ENCODE peak calls at places on chromosomes 3 and 15, in nine cellular contexts. One of them, this sample, is unnamed.

GRCh38 chr15:87123676-87124382 is 1044.2 kb downstream of the AGBL1 start:
- DNase-seq in HepG2: no peak
- DNase-seq in endothelial cell of umbilical vein: no peak
- DNase-seq in A549: no peak
- DNase-seq in HCT116: no peak
- DNase-seq in NB4: no peak
- DNase-seq in H1: no peak
- DNase-seq in K562: no peak
- DNase-seq in GM12878: no peak
- DNase-seq in this sample: no peak

GRCh38 chr3:183210341-183210740 is 42.7 kb upstream of the B3GNT5 start:
- DNase-seq in HepG2: no peak
- DNase-seq in endothelial cell of umbilical vein: no peak
- DNase-seq in A549: no peak
- DNase-seq in HCT116: no peak
- DNase-seq in NB4: peak
- DNase-seq in H1: no peak
- DNase-seq in K562: no peak
- DNase-seq in GM12878: no peak
- DNase-seq in this sample: no peak

GRCh38 chr3:170301404-170301803 is 56.1 kb upstream of the SKIL start:
- DNase-seq in HepG2: no peak
- DNase-seq in endothelial cell of umbilical vein: peak
- DNase-seq in A549: no peak
- DNase-seq in HCT116: no peak
- DNase-seq in NB4: peak
- DNase-seq in H1: no peak
- DNase-seq in K562: no peak
- DNase-seq in GM12878: no peak
- DNase-seq in this sample: no peak

GRCh38 chr3:126748701-126749546 is 44.9 kb downstream of the CHCHD6 start:
- DNase-seq in HepG2: no peak
- DNase-seq in endothelial cell of umbilical vein: no peak
- DNase-seq in A549: no peak
- DNase-seq in HCT116: no peak
- DNase-seq in NB4: no peak
- DNase-seq in H1: no peak
- DNase-seq in K562: no peak
- DNase-seq in GM12878: no peak
- DNase-seq in this sample: no peak

GRCh38 chr15:80967451-80967850 is 22.2 kb downstream of the MESD start:
- DNase-seq in HepG2: peak
- DNase-seq in endothelial cell of umbilical vein: no peak
- DNase-seq in A549: no peak
- DNase-seq in HCT116: no peak
- DNase-seq in NB4: no peak
- DNase-seq in H1: peak
- DNase-seq in K562: no peak
- DNase-seq in GM12878: no peak
- DNase-seq in this sample: peak

GRCh38 chr3:61078016-61078415 is 173.2 kb downstream of the FHIT start:
- DNase-seq in HepG2: no peak
- DNase-seq in endothelial cell of umbilical vein: no peak
- DNase-seq in A549: no peak
- DNase-seq in HCT116: no peak
- DNase-seq in NB4: no peak
- DNase-seq in H1: no peak
- DNase-seq in K562: no peak
- DNase-seq in GM12878: no peak
- DNase-seq in this sample: no peak

GRCh38 chr15:94451461-94451860 is 220.1 kb downstream of the MCTP2 start:
- DNase-seq in HepG2: no peak
- DNase-seq in endothelial cell of umbilical vein: no peak
- DNase-seq in A549: no peak
- DNase-seq in HCT116: no peak
- DNase-seq in NB4: no peak
- DNase-seq in H1: no peak
- DNase-seq in K562: no peak
- DNase-seq in GM12878: no peak
- DNase-seq in this sample: no peak

GRCh38 chr3:172038823-172039222 is 555 bp upstream of the FNDC3B start:
- DNase-seq in HepG2: no peak
- DNase-seq in endothelial cell of umbilical vein: no peak
- DNase-seq in A549: no peak
- DNase-seq in HCT116: no peak
- DNase-seq in NB4: peak
- DNase-seq in H1: no peak
- DNase-seq in K562: no peak
- DNase-seq in GM12878: no peak
- DNase-seq in this sample: no peak

GRCh38 chr15:70113304-70113700 is 15.6 kb upstream of the TLE3 start:
- DNase-seq in HepG2: no peak
- DNase-seq in endothelial cell of umbilical vein: peak
- DNase-seq in A549: no peak
- DNase-seq in HCT116: no peak
- DNase-seq in NB4: no peak
- DNase-seq in H1: no peak
- DNase-seq in K562: no peak
- DNase-seq in GM12878: no peak
- DNase-seq in this sample: no peak

GRCh38 chr15:31792611-31793199 is 237.6 kb upstream of the CHRNA7 start:
- DNase-seq in HepG2: no peak
- DNase-seq in endothelial cell of umbilical vein: no peak
- DNase-seq in A549: no peak
- DNase-seq in HCT116: no peak
- DNase-seq in NB4: no peak
- DNase-seq in H1: no peak
- DNase-seq in K562: no peak
- DNase-seq in GM12878: no peak
- DNase-seq in this sample: no peak

GRCh38 chr3:105511031-105511430 is 144.3 kb downstream of the ALCAM start:
- DNase-seq in HepG2: no peak
- DNase-seq in endothelial cell of umbilical vein: no peak
- DNase-seq in A549: no peak
- DNase-seq in HCT116: no peak
- DNase-seq in NB4: no peak
- DNase-seq in H1: no peak
- DNase-seq in K562: no peak
- DNase-seq in GM12878: no peak
- DNase-seq in this sample: no peak

GRCh38 chr3:189995129-189995528 is 125.6 kb downstream of the P3H2 start:
- DNase-seq in HepG2: no peak
- DNase-seq in endothelial cell of umbilical vein: no peak
- DNase-seq in A549: no peak
- DNase-seq in HCT116: no peak
- DNase-seq in NB4: no peak
- DNase-seq in H1: no peak
- DNase-seq in K562: no peak
- DNase-seq in GM12878: no peak
- DNase-seq in this sample: peak

GRCh38 chr3:60594025-60594424 is 657.2 kb downstream of the FHIT start:
- DNase-seq in HepG2: no peak
- DNase-seq in endothelial cell of umbilical vein: no peak
- DNase-seq in A549: no peak
- DNase-seq in HCT116: no peak
- DNase-seq in NB4: no peak
- DNase-seq in H1: no peak
- DNase-seq in K562: no peak
- DNase-seq in GM12878: no peak
- DNase-seq in this sample: no peak

GRCh38 chr3:123984957-123985356 is 7.0 kb downstream of the ROPN1 start:
- DNase-seq in HepG2: no peak
- DNase-seq in endothelial cell of umbilical vein: no peak
- DNase-seq in A549: no peak
- DNase-seq in HCT116: no peak
- DNase-seq in NB4: no peak
- DNase-seq in H1: no peak
- DNase-seq in K562: no peak
- DNase-seq in GM12878: no peak
- DNase-seq in this sample: no peak

GRCh38 chr3:31550452-31551251 is 17.9 kb downstream of the STT3B start:
- DNase-seq in HepG2: peak
- DNase-seq in endothelial cell of umbilical vein: peak
- DNase-seq in A549: peak
- DNase-seq in HCT116: no peak
- DNase-seq in NB4: peak
- DNase-seq in H1: no peak
- DNase-seq in K562: no peak
- DNase-seq in GM12878: no peak
- DNase-seq in this sample: no peak

GRCh38 chr15:64006642-64007041 is 39.6 kb downstream of the DAPK2 start:
- DNase-seq in HepG2: no peak
- DNase-seq in endothelial cell of umbilical vein: no peak
- DNase-seq in A549: no peak
- DNase-seq in HCT116: no peak
- DNase-seq in NB4: no peak
- DNase-seq in H1: no peak
- DNase-seq in K562: no peak
- DNase-seq in GM12878: no peak
- DNase-seq in this sample: no peak

GRCh38 chr15:64009241-64009640 is 37.0 kb downstream of the DAPK2 start:
- DNase-seq in HepG2: no peak
- DNase-seq in endothelial cell of umbilical vein: no peak
- DNase-seq in A549: no peak
- DNase-seq in HCT116: no peak
- DNase-seq in NB4: no peak
- DNase-seq in H1: no peak
- DNase-seq in K562: no peak
- DNase-seq in GM12878: no peak
- DNase-seq in this sample: no peak

GRCh38 chr15:64008177-64008576 is 38.1 kb downstream of the DAPK2 start:
- DNase-seq in HepG2: no peak
- DNase-seq in endothelial cell of umbilical vein: no peak
- DNase-seq in A549: no peak
- DNase-seq in HCT116: no peak
- DNase-seq in NB4: no peak
- DNase-seq in H1: no peak
- DNase-seq in K562: no peak
- DNase-seq in GM12878: no peak
- DNase-seq in this sample: no peak

GRCh38 chr15:64010719-64011118 is 35.6 kb downstream of the DAPK2 start:
- DNase-seq in HepG2: no peak
- DNase-seq in endothelial cell of umbilical vein: peak
- DNase-seq in A549: no peak
- DNase-seq in HCT116: peak
- DNase-seq in NB4: peak
- DNase-seq in H1: no peak
- DNase-seq in K562: no peak
- DNase-seq in GM12878: peak
- DNase-seq in this sample: no peak

GRCh38 chr15:64009798-64010241 is 36.5 kb downstream of the DAPK2 start:
- DNase-seq in HepG2: no peak
- DNase-seq in endothelial cell of umbilical vein: no peak
- DNase-seq in A549: no peak
- DNase-seq in HCT116: no peak
- DNase-seq in NB4: no peak
- DNase-seq in H1: no peak
- DNase-seq in K562: no peak
- DNase-seq in GM12878: peak
- DNase-seq in this sample: no peak
- TF ChIP-seq MAX in HepG2: no peak
- TF ChIP-seq MAX in endothelial cell of umbilical vein: no peak
- TF ChIP-seq MAX in A549: no peak
- TF ChIP-seq MAX in HCT116: no peak
- TF ChIP-seq MAX in NB4: no peak
- TF ChIP-seq MAX in H1: no peak
- TF ChIP-seq MAX in K562: no peak
- TF ChIP-seq MAX in GM12878: no peak
- TF ChIP-seq MAX in this sample: no peak

DNA sequence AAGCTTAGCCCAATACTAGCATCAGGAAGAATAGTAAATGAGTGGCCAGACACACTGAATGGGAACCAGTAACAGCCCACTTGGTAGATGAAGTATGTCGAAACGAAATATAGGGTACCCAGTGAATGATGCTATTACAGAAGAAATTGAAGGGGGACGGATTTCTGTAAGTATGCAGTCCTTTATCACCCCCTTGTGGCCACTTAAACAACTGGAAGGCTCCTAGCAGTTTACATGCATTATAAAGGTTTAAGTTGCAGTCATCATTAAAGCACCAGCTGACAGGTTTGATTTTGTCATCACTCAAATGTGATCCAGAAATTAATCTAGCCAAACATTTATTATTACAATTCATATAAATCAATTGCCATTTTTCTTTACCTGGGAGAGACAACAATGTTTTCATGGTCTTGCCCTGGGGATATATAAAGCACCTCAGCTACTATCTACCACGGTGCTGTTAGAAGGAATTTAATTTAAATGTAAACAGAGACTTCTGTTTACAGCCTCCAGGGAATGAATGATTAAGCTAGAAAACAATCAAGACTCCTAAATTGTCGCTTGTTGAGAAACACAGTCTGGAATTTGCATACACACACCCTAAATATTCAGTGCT is 7.7 kb downstream of the EIF1B start:
- DNase-seq in HepG2: peak
- DNase-seq in endothelial cell of umbilical vein: peak
- DNase-seq in A549: peak
- DNase-seq in HCT116: peak
- DNase-seq in NB4: peak
- DNase-seq in H1: no peak
- DNase-seq in K562: peak
- DNase-seq in GM12878: no peak
- DNase-seq in this sample: no peak
- TF ChIP-seq MAX in HepG2: no peak
- TF ChIP-seq MAX in endothelial cell of umbilical vein: no peak
- TF ChIP-seq MAX in A549: no peak
- TF ChIP-seq MAX in HCT116: no peak
- TF ChIP-seq MAX in NB4: no peak
- TF ChIP-seq MAX in H1: no peak
- TF ChIP-seq MAX in K562: no peak
- TF ChIP-seq MAX in GM12878: no peak
- TF ChIP-seq MAX in this sample: no peak

DNA sequence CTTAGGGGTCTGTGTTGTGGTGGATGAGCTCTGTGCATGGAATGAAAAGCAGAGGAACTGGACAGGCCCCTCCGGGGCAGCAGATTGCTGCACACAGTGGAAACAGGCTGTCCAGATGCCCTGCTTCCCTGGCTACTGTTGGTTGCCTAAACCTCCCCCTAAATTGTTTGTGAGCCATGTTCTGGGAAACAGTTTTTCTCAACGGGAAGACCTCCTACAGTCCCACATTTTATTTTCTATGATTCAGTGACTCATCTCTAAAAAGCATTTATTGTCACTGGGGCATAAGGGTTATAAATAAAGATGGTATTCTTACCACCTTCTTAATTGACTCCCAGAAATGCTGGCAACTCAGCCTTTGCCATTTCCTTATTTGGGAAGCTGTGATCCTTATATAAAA is 20.3 kb upstream of the PTPN9 start:
- DNase-seq in HepG2: no peak
- DNase-seq in endothelial cell of umbilical vein: no peak
- DNase-seq in A549: no peak
- DNase-seq in HCT116: no peak
- DNase-seq in NB4: no peak
- DNase-seq in H1: no peak
- DNase-seq in K562: no peak
- DNase-seq in GM12878: no peak
- DNase-seq in this sample: no peak
- TF ChIP-seq MAX in HepG2: no peak
- TF ChIP-seq MAX in endothelial cell of umbilical vein: no peak
- TF ChIP-seq MAX in A549: no peak
- TF ChIP-seq MAX in HCT116: no peak
- TF ChIP-seq MAX in NB4: no peak
- TF ChIP-seq MAX in H1: no peak
- TF ChIP-seq MAX in K562: no peak
- TF ChIP-seq MAX in GM12878: no peak
- TF ChIP-seq MAX in this sample: no peak

GRCh38 chr3:196144383-196145105 is 62.7 kb upstream of the TFRC start:
- DNase-seq in HepG2: no peak
- DNase-seq in endothelial cell of umbilical vein: no peak
- DNase-seq in A549: no peak
- DNase-seq in HCT116: no peak
- DNase-seq in NB4: no peak
- DNase-seq in H1: no peak
- DNase-seq in K562: no peak
- DNase-seq in GM12878: no peak
- DNase-seq in this sample: no peak
- TF ChIP-seq MAX in HepG2: no peak
- TF ChIP-seq MAX in endothelial cell of umbilical vein: no peak
- TF ChIP-seq MAX in A549: no peak
- TF ChIP-seq MAX in HCT116: no peak
- TF ChIP-seq MAX in NB4: no peak
- TF ChIP-seq MAX in H1: no peak
- TF ChIP-seq MAX in K562: no peak
- TF ChIP-seq MAX in GM12878: no peak
- TF ChIP-seq MAX in this sample: no peak

This sample was measured in WTC11.